ENCODE peak calls at places on chromosome 22, in eight cellular contexts. E, M, G, Y, K, Q, L and U are unnamed samples.

GRCh38 chr22:19704355-19705015 is 9.8 kb upstream of the SEPTIN5 start:
- DNase-seq in E (no peak), M (no peak), G (no peak), Y (no peak), K (no peak), Q (peak), L (no peak), U (peak)

GRCh38 chr22:44159230-44159629 is 21.5 kb upstream of the PARVG start:
- DNase-seq in E (no peak), M (no peak), G (no peak), Y (no peak), K (no peak), Q (no peak), L (no peak), U (no peak)

GRCh38 chr22:44389181-44389580 is 76.4 kb upstream of the SHISAL1 start:
- DNase-seq in E (peak), M (no peak), G (no peak), Y (no peak), K (no peak), Q (peak), L (no peak), U (no peak)

GRCh38 chr22:31286360-31287255 is 5.7 kb downstream of the PIK3IP1 start:
- DNase-seq in E (no peak), M (no peak), G (no peak), Y (no peak), K (no peak), Q (no peak), L (no peak), U (no peak)

GRCh38 chr22:19086944-19087343 is 35.3 kb downstream of the DGCR2 start:
- DNase-seq in E (no peak), M (no peak), G (no peak), Y (no peak), K (no peak), Q (no peak), L (no peak), U (no peak)

GRCh38 chr22:46070215-46070721 is 80.1 kb upstream of the PPARA start:
- DNase-seq in E (no peak), M (peak), G (peak), Y (peak), K (no peak), Q (peak), L (no peak), U (no peak)

GRCh38 chr22:46661221-46661851 is 41.1 kb downstream of the GRAMD4 start:
- DNase-seq in E (no peak), M (no peak), G (peak), Y (no peak), K (no peak), Q (no peak), L (no peak), U (no peak)

GRCh38 chr22:32528984-32529982 is 54.7 kb downstream of the FBXO7 start:
- DNase-seq in E (peak), M (peak), G (peak), Y (no peak), K (no peak), Q (peak), L (peak), U (peak)

GRCh38 chr22:46054091-46054877 is 77.3 kb upstream of the WNT7B start:
- DNase-seq in E (no peak), M (no peak), G (no peak), Y (peak), K (no peak), Q (peak), L (no peak), U (no peak)

GRCh38 chr22:23752090-23752691 is 1.3 kb upstream of the ZNF70 start:
- DNase-seq in E (no peak), M (no peak), G (peak), Y (peak), K (no peak), Q (no peak), L (no peak), U (no peak)

GRCh38 chr22:20965104-20965887 is 1.8 kb upstream of the AIFM3 start:
- DNase-seq in E (peak), M (peak), G (no peak), Y (no peak), K (no peak), Q (peak), L (no peak), U (no peak)

GRCh38 chr22:27405672-27406388 is 395.7 kb downstream of the MN1 start:
- DNase-seq in E (peak), M (peak), G (peak), Y (no peak), K (no peak), Q (peak), L (peak), U (peak)

GRCh38 chr22:47022475-47022874 is 260.0 kb downstream of the TBC1D22A start:
- DNase-seq in E (no peak), M (no peak), G (no peak), Y (no peak), K (no peak), Q (no peak), L (no peak), U (no peak)

GRCh38 chr22:19454156-19454555 is 6.6 kb upstream of the C22orf39 start:
- DNase-seq in E (no peak), M (no peak), G (no peak), Y (no peak), K (no peak), Q (no peak), L (no peak), U (no peak)

GRCh38 chr22:45212306-45212709 is 28.4 kb downstream of the KIAA0930 start:
- DNase-seq in E (peak), M (peak), G (peak), Y (no peak), K (peak), Q (no peak), L (no peak), U (peak)

GRCh38 chr22:32969502-32969901 is 88.7 kb downstream of the SYN3 start:
- DNase-seq in E (no peak), M (no peak), G (no peak), Y (no peak), K (no peak), Q (no peak), L (no peak), U (no peak)

GRCh38 chr22:19783531-19784395 is 23.2 kb downstream of the TBX1 start:
- DNase-seq in E (no peak), M (no peak), G (no peak), Y (no peak), K (no peak), Q (peak), L (no peak), U (no peak)

GRCh38 chr22:24409707-24410106 is 17.7 kb upstream of the ADORA2A start:
- DNase-seq in E (no peak), M (no peak), G (no peak), Y (no peak), K (no peak), Q (no peak), L (no peak), U (no peak)

GRCh38 chr22:45571089-45571488 is 68.4 kb downstream of the FBLN1 start:
- DNase-seq in E (no peak), M (no peak), G (no peak), Y (no peak), K (no peak), Q (no peak), L (no peak), U (no peak)

GRCh38 chr22:19982991-19983578 is 33.5 kb downstream of the ARVCF start:
- DNase-seq in E (no peak), M (no peak), G (no peak), Y (no peak), K (no peak), Q (no peak), L (no peak), U (no peak)

GRCh38 chr22:43173976-43174720 is 12.8 kb downstream of the TTLL12 start:
- DNase-seq in E (no peak), M (no peak), G (no peak), Y (no peak), K (no peak), Q (no peak), L (no peak), U (no peak)

GRCh38 chr22:46052801-46053562 is 76.0 kb upstream of the WNT7B start:
- DNase-seq in E (no peak), M (no peak), G (no peak), Y (no peak), K (no peak), Q (peak), L (no peak), U (no peak)

GRCh38 chr22:23137905-23138520 is 3.8 kb downstream of the RSPH14 start:
- DNase-seq in E (no peak), M (no peak), G (no peak), Y (peak), K (no peak), Q (no peak), L (no peak), U (no peak)

DNA sequence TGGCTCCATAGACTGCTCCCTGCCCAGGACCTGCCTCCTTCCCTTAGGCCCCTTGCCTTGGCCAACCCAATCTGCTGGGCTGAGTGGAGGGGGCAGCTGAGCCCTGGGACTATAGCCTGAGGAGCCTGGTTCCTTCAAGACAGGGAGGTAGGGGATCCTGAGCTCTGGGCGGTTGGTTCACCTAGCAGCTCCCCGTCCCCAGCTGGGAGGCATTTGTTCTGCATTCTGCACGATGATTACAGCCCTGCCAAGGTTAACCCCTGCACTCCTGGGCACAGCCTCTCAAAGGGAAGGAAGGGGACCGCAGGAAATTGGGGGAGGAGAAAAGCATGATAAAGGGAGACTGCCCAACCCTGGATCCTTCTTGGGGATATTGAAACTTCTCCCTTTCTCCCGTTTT is 3.5 kb upstream of the CDC42EP1 start:
- DNase-seq in E (no peak), M (peak), G (no peak), Y (no peak), K (no peak), Q (no peak), L (no peak), U (no peak)
- TF ChIP-seq CTCF in E (no peak), M (no peak), G (no peak), Y (no peak), K (no peak), Q (no peak), L (no peak), U (no peak)

DNA sequence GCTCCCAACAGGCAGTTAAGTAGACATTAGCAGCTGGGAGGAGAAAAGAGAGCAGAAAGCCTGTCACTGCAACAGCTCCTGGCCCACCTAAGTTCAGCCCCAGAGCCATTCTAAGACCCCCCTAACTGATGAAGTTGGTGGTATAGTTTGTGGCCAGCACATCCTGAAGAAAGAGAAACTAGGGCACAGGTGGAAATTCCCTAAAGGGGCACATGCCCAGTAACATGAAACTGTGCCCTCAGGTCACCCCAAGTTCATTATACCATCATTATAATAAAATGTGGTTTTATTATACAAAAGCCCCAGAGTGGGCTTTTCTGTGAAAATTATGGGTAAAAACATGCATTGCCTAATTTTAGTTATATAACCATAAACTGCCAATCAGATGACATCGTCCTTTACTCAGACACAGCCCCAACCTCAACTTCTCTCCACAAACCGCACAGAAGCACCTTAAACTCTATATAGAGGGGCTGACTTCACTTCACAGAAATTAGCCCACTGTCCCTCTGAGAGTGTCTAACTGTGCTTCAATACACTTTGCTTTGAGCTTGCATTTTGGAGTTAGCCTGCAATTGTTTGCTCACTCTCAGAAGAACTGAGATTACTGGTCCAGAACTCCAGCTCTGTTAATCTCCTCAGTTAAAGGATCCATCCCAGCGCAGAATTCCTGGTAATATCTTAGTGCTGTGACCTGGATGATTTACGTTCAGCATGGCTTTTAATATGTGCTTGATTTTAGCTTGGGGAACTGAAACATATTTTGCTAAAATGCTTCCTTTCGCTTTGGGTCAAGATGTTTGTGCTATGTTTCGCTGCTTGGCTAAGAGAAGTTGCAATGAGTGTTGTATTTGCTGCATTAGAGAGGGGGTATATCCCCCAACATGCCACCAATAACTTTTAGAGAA is 1.8 kb upstream of the APOL3 start:
- DNase-seq in E (no peak), M (no peak), G (no peak), Y (no peak), K (no peak), Q (no peak), L (no peak), U (no peak)
- TF ChIP-seq CTCF in E (no peak), M (no peak), G (no peak), Y (no peak), K (no peak), Q (no peak), L (no peak), U (no peak)

DNA sequence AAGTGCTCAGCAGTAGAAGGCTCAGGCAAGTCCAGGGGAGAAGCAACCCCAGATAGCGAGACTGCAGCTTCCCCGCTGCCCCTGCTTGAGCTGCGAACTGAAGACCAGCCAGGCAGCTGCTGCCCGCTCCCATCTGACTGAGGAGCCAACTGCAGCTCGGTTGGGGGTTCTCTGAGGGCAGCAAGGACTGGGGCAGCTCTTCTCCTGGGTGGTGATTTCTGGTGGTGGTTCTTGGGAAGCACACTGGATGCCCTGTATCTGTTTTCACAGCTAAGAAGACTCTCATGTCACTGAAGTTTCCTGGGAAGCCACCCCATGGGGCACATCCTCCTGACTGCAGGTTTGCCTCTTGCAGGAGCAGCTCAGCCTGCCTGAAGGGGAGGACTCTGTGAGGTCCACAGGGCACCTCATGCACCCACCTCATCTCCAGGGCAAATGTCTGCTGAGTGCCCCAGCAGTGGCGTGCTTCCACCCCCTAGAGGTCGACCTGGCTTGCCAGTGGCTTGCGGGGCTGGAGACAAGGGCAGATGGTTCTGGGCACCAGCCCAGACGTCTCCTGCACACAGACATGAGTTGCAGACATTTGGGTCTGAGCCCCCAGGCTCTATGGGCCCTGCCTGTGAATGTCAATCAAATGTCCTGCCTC is 801.1 kb downstream of the BRD1 start:
- DNase-seq in E (no peak), M (no peak), G (peak), Y (no peak), K (no peak), Q (peak), L (no peak), U (no peak)
- TF ChIP-seq CTCF in E (no peak), M (peak), G (peak), Y (no peak), K (no peak), Q (no peak), L (no peak), U (no peak)

GRCh38 chr22:18033204-18033998 is 9.0 kb upstream of the MICAL3 start:
- DNase-seq in E (no peak), M (no peak), G (no peak), Y (no peak), K (no peak), Q (no peak), L (no peak), U (no peak)
- TF ChIP-seq CTCF in E (no peak), M (no peak), G (no peak), Y (no peak), K (peak), Q (no peak), L (no peak), U (no peak)

GRCh38 chr22:40524392-40525249 is 111.9 kb downstream of the MRTFA start:
- DNase-seq in E (no peak), M (no peak), G (peak), Y (no peak), K (no peak), Q (no peak), L (no peak), U (no peak)
- TF ChIP-seq CTCF in E (no peak), M (no peak), G (peak), Y (no peak), K (peak), Q (no peak), L (no peak), U (no peak)

GRCh38 chr22:29883045-29883830 is at the start of gene MTMR3:
- DNase-seq in E (peak), M (peak), G (peak), Y (peak), K (peak), Q (peak), L (peak), U (peak)
- TF ChIP-seq CTCF in E (peak), M (peak), G (no peak), Y (no peak), K (no peak), Q (no peak), L (peak), U (peak)